ENCODE peak calls at places on chromosomes 16 and 17, in seven cellular contexts. L is GM20000; Y is endothelial cell; U is dorsolateral prefrontal cortex; E is activated CD4-positive, alpha-beta T cell treated with anti-CD3 and anti-CD28 coated beads, Interleukin-2, amount 50 U/mL, for 48 hours; J is astrocyte of the spinal cord; I is DMS153. W is an unnamed sample.

GRCh38 chr17:76535788-76536510 is 1.6 kb downstream of the CYGB start:
- DNase-seq in E (no peak), I (no peak), Y (no peak), J (no peak), L (no peak), U (no peak), W (no peak)

GRCh38 chr16:4945560-4946502 is 8.9 kb upstream of the PPL start:
- DNase-seq in E (no peak), J (no peak), L (no peak), U (no peak), Y (no peak), I (no peak), W (no peak)

GRCh38 chr17:5555254-5555653 is 29.1 kb downstream of the NLRP1 start:
- DNase-seq in E (no peak), I (no peak), J (peak), L (no peak), Y (no peak), U (no peak), W (no peak)

GRCh38 chr16:56608876-56609462 is 585 bp downstream of the MT2A start:
- DNase-seq in L (no peak), U (no peak), J (no peak), I (peak), E (no peak), Y (no peak), W (no peak)

GRCh38 chr17:2892305-2892971 is 96.2 kb downstream of the RAP1GAP2 start:
- DNase-seq in J (peak), U (peak), Y (no peak), E (peak), L (no peak), I (no peak), W (no peak)

GRCh38 chr16:90081606-90081970 is 4.5 kb upstream of the PRDM7 start:
- DNase-seq in L (no peak), I (no peak), J (no peak), U (no peak), Y (peak), E (no peak), W (no peak)

GRCh38 chr17:79791354-79792123 is 5.3 kb downstream of the CBX8 start:
- DNase-seq in I (no peak), L (no peak), U (no peak), J (no peak), Y (no peak), E (no peak), W (no peak)

GRCh38 chr16:90012978-90013745 is 6.1 kb downstream of the DBNDD1 start:
- DNase-seq in I (no peak), L (no peak), J (no peak), Y (no peak), E (no peak), U (no peak), W (no peak)

GRCh38 chr17:51029568-51030463 is 90.9 kb downstream of the SPAG9 start:
- DNase-seq in Y (no peak), I (no peak), U (no peak), J (peak), L (peak), E (no peak), W (no peak)

GRCh38 chr17:61009619-61010018 is 332.0 kb downstream of the BCAS3 start:
- DNase-seq in U (no peak), L (no peak), Y (no peak), J (peak), E (no peak), I (no peak), W (no peak)

GRCh38 chr17:67386965-67387551 is 10.0 kb downstream of the PITPNC1 start:
- DNase-seq in E (peak), U (no peak), I (no peak), Y (peak), J (peak), L (peak), W (peak)

GRCh38 chr17:43949777-43950176 is 4.0 kb downstream of the PYY start:
- DNase-seq in U (no peak), Y (no peak), E (no peak), L (no peak), I (no peak), J (no peak), W (no peak)

GRCh38 chr16:64846966-64847365 is 274.9 kb downstream of the CDH11 start:
- DNase-seq in U (no peak), L (no peak), E (no peak), I (no peak), J (no peak), Y (no peak), W (no peak)

GRCh38 chr16:997440-998051 is 16.0 kb downstream of the SOX8 start:
- DNase-seq in L (no peak), J (peak), Y (peak), E (peak), U (peak), I (peak), W (no peak)

GRCh38 chr17:19453296-19453695 is 42.3 kb downstream of the RNF112 start:
- DNase-seq in U (no peak), L (no peak), E (no peak), Y (no peak), I (no peak), J (no peak), W (no peak)

GRCh38 chr16:49596119-49596518 is 222.5 kb downstream of the C16orf78 start:
- DNase-seq in L (no peak), U (peak), I (no peak), Y (no peak), E (no peak), J (peak), W (no peak)

GRCh38 chr17:10661377-10661906 is 4.3 kb upstream of the MYH3 start:
- DNase-seq in I (no peak), U (no peak), E (no peak), L (no peak), J (peak), Y (no peak), W (no peak)

GRCh38 chr17:42674755-42675347 is 1.9 kb downstream of the PLEKHH3 start:
- DNase-seq in E (no peak), L (no peak), U (no peak), Y (no peak), J (no peak), I (no peak), W (no peak)

GRCh38 chr17:46264456-46265198 is 30.3 kb upstream of the LRRC37A start:
- DNase-seq in J (peak), U (no peak), Y (no peak), I (no peak), E (peak), L (peak), W (no peak)

GRCh38 chr17:30541802-30542201 is 64.6 kb downstream of the GOSR1 start:
- DNase-seq in L (no peak), I (no peak), U (no peak), E (no peak), Y (no peak), J (no peak), W (no peak)

GRCh38 chr17:9223531-9223930 is 202.2 kb downstream of the NTN1 start:
- DNase-seq in E (no peak), I (no peak), U (peak), J (no peak), L (no peak), Y (no peak), W (no peak)

GRCh38 chr16:80803341-80804060 is 897 bp downstream of the CDYL2 start:
- DNase-seq in E (peak), J (no peak), L (peak), I (no peak), Y (peak), U (no peak), W (peak)

GRCh38 chr16:12096162-12096781 is 119.7 kb downstream of the SNX29 start:
- DNase-seq in I (peak), E (no peak), U (no peak), L (no peak), J (peak), Y (no peak), W (no peak)

GRCh38 chr17:1170739-1171138 is 9.0 kb downstream of the ABR start:
- DNase-seq in J (no peak), E (no peak), U (no peak), Y (no peak), L (no peak), I (no peak), W (no peak)

GRCh38 chr17:78142113-78142861 is 3.9 kb upstream of the C17orf99 start:
- DNase-seq in L (no peak), I (peak), J (peak), E (peak), U (no peak), Y (no peak), W (no peak)

GRCh38 chr16:31298958-31299357 is 39.2 kb downstream of the ITGAM start:
- DNase-seq in E (no peak), U (no peak), J (no peak), I (no peak), Y (no peak), L (no peak), W (no peak)

GRCh38 chr16:19138601-19139000 is 24.8 kb downstream of the ITPRIPL2 start:
- DNase-seq in U (no peak), I (peak), J (peak), E (no peak), Y (peak), L (no peak), W (no peak)

GRCh38 chr16:10097273-10097672 is 85.0 kb downstream of the GRIN2A start:
- DNase-seq in L (no peak), Y (no peak), U (no peak), J (no peak), E (no peak), I (no peak), W (no peak)

GRCh38 chr17:39812466-39812865 is 51.6 kb downstream of the IKZF3 start:
- DNase-seq in E (no peak), J (no peak), I (no peak), U (no peak), Y (no peak), L (no peak), W (no peak)

GRCh38 chr17:5610956-5611355 is 26.6 kb upstream of the NLRP1 start:
- DNase-seq in E (no peak), Y (no peak), L (no peak), J (no peak), I (no peak), U (no peak), W (no peak)

GRCh38 chr17:44345497-44346026 is 460 bp downstream of the GRN start:
- DNase-seq in E (peak), L (peak), Y (peak), I (peak), J (peak), U (peak), W (peak)

GRCh38 chr16:88773812-88774291 is 11.2 kb downstream of the PIEZO1 start:
- DNase-seq in I (no peak), E (no peak), U (no peak), J (peak), Y (no peak), L (no peak), W (no peak)

GRCh38 chr16:457732-458400 is 32.4 kb downstream of the RAB11FIP3 start:
- DNase-seq in E (no peak), Y (peak), U (peak), I (no peak), J (no peak), L (no peak), W (no peak)

GRCh38 chr17:15462962-15463361 is 4.5 kb downstream of the CDRT4 start:
- DNase-seq in Y (no peak), L (no peak), E (no peak), I (no peak), U (no peak), J (no peak), W (no peak)

GRCh38 chr17:72474243-72474642 is 353.4 kb downstream of the SOX9 start:
- DNase-seq in I (no peak), E (no peak), U (no peak), L (no peak), Y (no peak), J (no peak), W (no peak)

GRCh38 chr16:30700491-30700890 is 1.5 kb downstream of the SRCAP start:
- DNase-seq in U (no peak), J (peak), I (no peak), L (no peak), Y (no peak), E (no peak), W (no peak)

GRCh38 chr16:57141822-57142631 is 43.8 kb downstream of the PSME3IP1 start:
- DNase-seq in Y (no peak), I (no peak), L (peak), U (peak), J (no peak), E (no peak), W (peak)

GRCh38 chr16:28081391-28081790 is 17.9 kb upstream of the GSG1L start:
- DNase-seq in I (no peak), E (no peak), Y (no peak), J (no peak), L (no peak), U (no peak), W (no peak)

GRCh38 chr17:34358631-34359030 is 2.4 kb downstream of the CCL13 start:
- DNase-seq in U (no peak), Y (no peak), L (no peak), J (no peak), E (no peak), I (no peak), W (no peak)

W was measured in germinal center.